ENCODE peak calls at places on chromosomes 16 and 17, in four cellular contexts. P is K562, O is SK-N-SH, W is HepG2. F is an unnamed sample.

GRCh38 chr17:62950067-62950466 is 16.0 kb upstream of the TANC2 start:
- DNase-seq in P (no peak), O (no peak), W (no peak), F (no peak)

GRCh38 chr17:69516911-69517310 is 102.4 kb downstream of the MAP2K6 start:
- DNase-seq in P (no peak), O (no peak), W (no peak), F (no peak)

GRCh38 chr17:28120766-28121165 is 78.3 kb downstream of the NLK start:
- DNase-seq in P (no peak), O (no peak), W (no peak), F (no peak)

GRCh38 chr17:40551874-40552768 is 13.2 kb downstream of the CCR7 start:
- DNase-seq in P (no peak), O (no peak), W (peak; percentile 95), F (no peak)

GRCh38 chr17:79484600-79485398 is 126.1 kb downstream of the RBFOX3 start:
- DNase-seq in P (no peak), O (no peak), W (no peak), F (no peak)

GRCh38 chr17:5759501-5759925 is 175.2 kb upstream of the NLRP1 start:
- DNase-seq in P (no peak), O (no peak), W (no peak), F (no peak)

GRCh38 chr16:80122155-80122554 is 418.6 kb upstream of the DYNLRB2 start:
- DNase-seq in P (no peak), O (peak; percentile 40), W (no peak), F (no peak)

GRCh38 chr17:49266233-49266632 is 35.6 kb upstream of the PHOSPHO1 start:
- DNase-seq in P (no peak), O (no peak), W (no peak), F (no peak)

GRCh38 chr16:2071454-2072263 is 23.9 kb downstream of the TSC2 start:
- DNase-seq in P (no peak), O (no peak), W (no peak), F (no peak)

GRCh38 chr17:77264617-77265230 is 124.0 kb downstream of the SEC14L1 start:
- DNase-seq in P (no peak), O (no peak), W (no peak), F (no peak)

GRCh38 chr17:49522329-49522890 is 27.3 kb downstream of the NGFR start:
- DNase-seq in P (no peak), O (peak; percentile 23), W (no peak), F (no peak)

GRCh38 chr17:40664582-40665333 is at the start of gene KRT222:
- DNase-seq in P (no peak), O (no peak), W (no peak), F (peak; percentile 1)

GRCh38 chr17:60573139-60573975 is 26.6 kb upstream of the PPM1D start:
- DNase-seq in P (no peak), O (no peak), W (peak; percentile 33), F (no peak)

GRCh38 chr17:2008332-2009126 is 16.6 kb downstream of the RTN4RL1 start:
- DNase-seq in P (no peak), O (no peak), W (no peak), F (no peak)

GRCh38 chr17:35127751-35128514 is 6.5 kb downstream of the FNDC8 start:
- DNase-seq in P (no peak), O (no peak), W (no peak), F (no peak)

GRCh38 chr16:64711026-64711425 is 410.8 kb downstream of the CDH11 start:
- DNase-seq in P (no peak), O (no peak), W (no peak), F (no peak)

GRCh38 chr17:29158096-29158495 is 22.1 kb downstream of the MYO18A start:
- DNase-seq in P (no peak), O (no peak), W (no peak), F (no peak)

GRCh38 chr16:72241930-72242329 is 70.0 kb upstream of the PMFBP1 start:
- DNase-seq in P (peak; percentile 40), O (peak; percentile 52), W (peak; percentile 52), F (peak; percentile 39)

GRCh38 chr17:44932096-44932495 is 15.5 kb downstream of the KIF18B start:
- DNase-seq in P (no peak), O (peak; percentile 12), W (no peak), F (no peak)

GRCh38 chr17:17269926-17270773 is 10.9 kb downstream of the COPS3 start:
- DNase-seq in P (no peak), O (no peak), W (peak; percentile 30), F (peak; percentile 8)

GRCh38 chr17:8186787-8187516 is 3.0 kb downstream of the BORCS6 start:
- DNase-seq in P (peak; percentile 50), O (peak; percentile 71), W (peak; percentile 89), F (peak; percentile 94)

GRCh38 chr17:44214896-44215295 is 4.6 kb downstream of the UBTF start:
- DNase-seq in P (no peak), O (no peak), W (no peak), F (no peak)

GRCh38 chr17:57366558-57367351 is 110.4 kb downstream of the MSI2 start:
- DNase-seq in P (peak; percentile 35), O (no peak), W (peak; percentile 75), F (no peak)

GRCh38 chr16:25048146-25048618 is 33.0 kb upstream of the ARHGAP17 start:
- DNase-seq in P (no peak), O (no peak), W (no peak), F (no peak)

GRCh38 chr16:77780378-77780837 is 8.0 kb upstream of the VAT1L start:
- DNase-seq in P (no peak), O (no peak), W (peak; percentile 46), F (peak; percentile 10)

DNA sequence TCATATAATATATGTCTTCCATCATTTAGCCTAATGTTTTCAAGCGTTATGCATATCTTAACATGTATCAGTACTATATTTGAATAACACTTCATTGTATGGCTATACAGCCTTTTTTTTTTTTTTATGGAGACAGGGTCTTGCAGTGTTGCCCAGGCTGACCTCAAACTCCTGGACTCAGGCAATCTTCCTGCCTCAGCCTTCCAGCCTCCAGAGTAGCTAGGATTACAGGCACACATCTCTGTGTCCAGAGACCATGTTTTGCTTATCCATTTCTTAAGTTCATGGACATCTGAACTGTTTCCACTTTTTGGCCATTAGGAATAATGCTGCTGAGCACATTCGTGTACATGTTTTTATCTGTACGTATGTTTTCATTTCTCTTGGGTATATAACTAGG is 7.8 kb downstream of the BPTF start:
- DNase-seq in P (no peak), O (no peak), W (no peak), F (no peak)
- H3K4me2 ChIP-seq in P (no peak overlapping the region), O (no peak overlapping the region), W (no peak overlapping the region), F (no peak overlapping the region)

GRCh38 chr17:31674717-31675349 is 184.2 kb downstream of the COPRS start:
- DNase-seq in P (no peak), O (no peak), W (no peak), F (no peak)
- TF ChIP-seq JUND in P (no peak), O (peak; percentile 69), W (no peak), F (no peak)

DNA sequence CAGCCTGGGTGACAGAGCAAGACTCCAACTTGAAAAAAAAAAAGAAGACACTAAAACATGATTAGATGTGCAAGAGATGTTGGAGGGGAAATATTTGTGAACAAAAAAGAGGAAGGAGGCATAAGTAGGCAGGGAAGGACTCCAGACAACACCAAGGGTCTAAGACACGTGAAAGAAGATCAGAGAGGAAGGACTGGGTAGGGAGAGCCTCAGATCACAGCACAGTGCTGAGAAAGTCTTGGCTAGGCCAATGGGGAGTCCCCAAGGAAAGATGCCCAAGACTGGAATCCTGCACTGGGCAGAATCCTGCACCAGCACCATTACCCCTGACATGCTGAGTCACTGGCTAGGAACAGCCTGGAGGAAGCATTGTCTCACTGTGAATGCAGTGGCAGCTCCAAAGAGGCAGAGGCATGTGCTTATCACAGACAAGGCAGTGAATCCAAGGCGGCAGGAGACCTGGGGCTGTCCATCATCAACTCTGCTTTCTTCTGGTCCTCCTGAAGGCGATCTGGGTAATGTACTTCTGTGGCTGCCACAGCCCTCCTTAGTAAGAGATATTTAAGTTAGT is 19.2 kb downstream of the CLEC19A start:
- DNase-seq in P (no peak), O (no peak), W (no peak), F (no peak)
- TF ChIP-seq ELF1 in P (no peak), O (no peak), W (no peak), F (no peak)

GRCh38 chr16:10497132-10498088 is 83.0 kb downstream of the EMP2 start:
- DNase-seq in P (peak; percentile 51), O (no peak), W (no peak), F (no peak)

GRCh38 chr16:10501016-10501607 is 79.3 kb downstream of the EMP2 start:
- DNase-seq in P (peak; percentile 53), O (no peak), W (peak; percentile 50), F (no peak)

GRCh38 chr16:10504404-10504885 is 76.0 kb downstream of the EMP2 start:
- DNase-seq in P (no peak), O (no peak), W (no peak), F (no peak)

GRCh38 chr16:10502766-10503165 is 77.6 kb downstream of the EMP2 start:
- DNase-seq in P (no peak), O (no peak), W (no peak), F (no peak)

DNA sequence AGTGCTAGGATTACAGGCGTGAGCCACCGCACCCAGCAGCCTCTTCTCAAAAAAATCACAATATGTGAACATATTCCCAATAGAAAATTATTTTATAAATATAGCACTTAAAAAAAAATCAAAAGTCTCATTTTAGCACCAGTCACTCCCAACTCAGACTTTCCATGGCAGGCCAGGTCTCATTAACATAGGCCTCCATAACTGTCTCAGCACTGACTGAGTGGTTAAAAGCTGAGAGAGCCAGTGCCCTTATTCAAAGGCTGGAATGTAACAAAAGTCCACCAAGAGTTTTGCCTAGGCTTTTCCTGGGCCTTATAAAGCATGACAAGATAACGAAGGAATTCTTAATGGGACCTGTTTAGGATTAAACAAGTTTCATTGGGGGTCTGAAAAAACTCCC is 79.8 kb downstream of the EMP2 start:
- DNase-seq in P (no peak), O (no peak), W (no peak), F (no peak)
- H3K4me2 ChIP-seq in P (no peak overlapping the region), O (no peak overlapping the region), W (no peak overlapping the region), F (no peak overlapping the region)

GRCh38 chr16:29663829-29664132 is 734 bp downstream of the SPN start:
- DNase-seq in P (no peak), O (no peak), W (no peak), F (no peak)

GRCh38 chr16:29663020-29663828 is at the start of gene SPN:
- DNase-seq in P (peak; percentile 87), O (no peak), W (no peak), F (no peak)

GRCh38 chr16:29662729-29663019 is 373 bp upstream of the SPN start:
- DNase-seq in P (no peak), O (no peak), W (no peak), F (no peak)

GRCh38 chr16:29664133-29664912 is 1.3 kb downstream of the SPN start:
- DNase-seq in P (peak; percentile 84), O (no peak), W (no peak), F (no peak)

DNA sequence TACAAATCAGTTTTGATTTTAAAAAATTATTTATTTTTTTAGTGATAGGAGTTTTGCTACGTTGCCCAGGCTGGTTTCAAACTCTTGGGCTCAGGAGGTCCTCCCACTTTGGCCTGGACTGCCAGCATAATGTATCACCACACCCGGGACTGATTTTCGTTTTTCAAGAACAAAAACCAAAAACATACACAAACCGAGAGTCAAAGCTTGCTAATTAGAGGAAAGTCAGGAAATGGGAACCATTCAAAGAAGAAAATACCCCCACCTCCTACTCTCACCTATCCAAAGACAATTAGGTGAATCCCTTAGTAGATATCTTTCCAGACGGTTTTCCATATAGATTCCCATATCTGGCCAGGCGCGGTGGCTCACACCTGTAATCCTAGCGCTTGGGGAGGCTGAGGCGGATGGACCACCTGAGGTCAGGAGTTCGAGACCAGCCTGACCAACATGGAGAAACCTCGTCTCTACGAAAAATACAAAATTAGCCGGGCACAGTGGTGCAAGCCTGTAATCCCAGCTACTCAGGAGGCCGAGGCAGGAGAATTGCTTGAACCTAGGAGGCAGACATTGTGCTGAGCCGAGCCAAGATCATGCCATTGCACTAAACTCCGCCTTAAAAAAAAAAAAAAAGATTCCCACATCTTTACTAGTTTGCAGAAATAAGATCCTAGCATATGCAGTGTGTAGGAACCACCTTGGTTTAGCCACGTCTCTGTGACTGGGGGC is 883 bp upstream of the SPN start:
- DNase-seq in P (no peak), O (no peak), W (no peak), F (no peak)
- TF ChIP-seq JUND in P (no peak), O (no peak), W (no peak), F (no peak)

F was measured in HCT116.